ENCODE peak calls at places on chromosomes 7 and 10, in ten cellular contexts. R, Z, I, V, L, Q, J, H, D and U are unnamed samples.

GRCh38 chr10:24238527-24239247 is 29.7 kb downstream of the KIAA1217 start:
- DNase-seq in R (peak), Z (no peak), I (no peak), V (no peak), L (no peak), Q (peak), J (no peak), H (no peak), D (no peak), U (no peak)

GRCh38 chr7:152336754-152337368 is 98.9 kb downstream of the KMT2C start:
- DNase-seq in R (no peak), Z (no peak), I (no peak), V (peak), L (peak), Q (peak), J (no peak), H (no peak), D (peak), U (peak)

GRCh38 chr10:76301950-76302349 is 870.5 kb downstream of the LRMDA start:
- DNase-seq in R (no peak), Z (no peak), I (no peak), V (no peak), L (no peak), Q (no peak), J (no peak), H (no peak), D (peak), U (no peak)

GRCh38 chr10:12954866-12955265 is 46.6 kb downstream of the CCDC3 start:
- DNase-seq in R (no peak), Z (no peak), I (no peak), V (no peak), L (no peak), Q (no peak), J (no peak), H (no peak), D (no peak), U (no peak)

GRCh38 chr7:2022021-2022409 is 210.7 kb downstream of the MAD1L1 start:
- DNase-seq in R (no peak), Z (no peak), I (no peak), V (no peak), L (no peak), Q (no peak), J (peak), H (peak), D (no peak), U (no peak)

GRCh38 chr7:127447326-127447945 is 54.9 kb upstream of the ZNF800 start:
- DNase-seq in R (no peak), Z (no peak), I (no peak), V (no peak), L (peak), Q (peak), J (peak), H (no peak), D (peak), U (peak)

GRCh38 chr10:3401491-3401938 is 228.9 kb upstream of the PITRM1 start:
- DNase-seq in R (no peak), Z (no peak), I (no peak), V (no peak), L (no peak), Q (no peak), J (no peak), H (no peak), D (no peak), U (no peak)

GRCh38 chr7:93551063-93551895 is 23.2 kb downstream of the CALCR start:
- DNase-seq in R (no peak), Z (no peak), I (no peak), V (peak), L (no peak), Q (no peak), J (no peak), H (no peak), D (peak), U (peak)

GRCh38 chr7:111401516-111401915 is 160.8 kb downstream of the IMMP2L start:
- DNase-seq in R (no peak), Z (no peak), I (no peak), V (no peak), L (no peak), Q (no peak), J (no peak), H (no peak), D (no peak), U (no peak)

GRCh38 chr10:133100706-133101463 is 13.2 kb downstream of the ADGRA1 start:
- DNase-seq in R (peak), Z (peak), I (no peak), V (no peak), L (no peak), Q (no peak), J (no peak), H (no peak), D (no peak), U (no peak)

GRCh38 chr7:44858161-44858560 is 10.3 kb upstream of the H2AZ2 start:
- DNase-seq in R (no peak), Z (no peak), I (no peak), V (no peak), L (no peak), Q (no peak), J (no peak), H (no peak), D (no peak), U (no peak)

GRCh38 chr7:145219461-145219860 is 383.6 kb upstream of the TPK1 start:
- DNase-seq in R (no peak), Z (no peak), I (no peak), V (no peak), L (no peak), Q (no peak), J (no peak), H (no peak), D (no peak), U (no peak)

GRCh38 chr10:79328737-79329504 is 18.3 kb upstream of the PPIF start:
- DNase-seq in R (no peak), Z (no peak), I (peak), V (peak), L (peak), Q (peak), J (peak), H (no peak), D (no peak), U (no peak)

GRCh38 chr10:790821-791551 is 101.5 kb upstream of the DIP2C start:
- DNase-seq in R (no peak), Z (peak), I (peak), V (no peak), L (peak), Q (no peak), J (no peak), H (peak), D (no peak), U (no peak)

GRCh38 chr10:47024399-47025252 is 113.4 kb downstream of the PTPN20 start:
- DNase-seq in R (peak), Z (peak), I (peak), V (peak), L (peak), Q (peak), J (peak), H (peak), D (peak), U (peak)

GRCh38 chr7:149460493-149461330 is at the start of gene ZNF777:
- DNase-seq in R (peak), Z (peak), I (peak), V (peak), L (peak), Q (peak), J (peak), H (peak), D (peak), U (peak)

GRCh38 chr10:112915590-112916572 is 34.2 kb upstream of the TCF7L2 start:
- DNase-seq in R (peak), Z (peak), I (no peak), V (peak), L (peak), Q (peak), J (no peak), H (no peak), D (peak), U (no peak)

GRCh38 chr10:17910144-17910789 is 41.5 kb upstream of the SLC39A12 start:
- DNase-seq in R (peak), Z (no peak), I (peak), V (peak), L (peak), Q (peak), J (no peak), H (no peak), D (peak), U (peak)

GRCh38 chr7:39754326-39755120 is 131.2 kb downstream of the RALA start:
- DNase-seq in R (peak), Z (no peak), I (no peak), V (no peak), L (no peak), Q (no peak), J (no peak), H (no peak), D (no peak), U (no peak)

GRCh38 chr10:75397571-75397921 is 4.0 kb downstream of the ZNF503 start:
- DNase-seq in R (no peak), Z (no peak), I (no peak), V (no peak), L (no peak), Q (no peak), J (no peak), H (no peak), D (no peak), U (no peak)

GRCh38 chr7:131625817-131626372 is 69.5 kb upstream of the PODXL start:
- DNase-seq in R (peak), Z (no peak), I (no peak), V (peak), L (no peak), Q (no peak), J (no peak), H (no peak), D (no peak), U (no peak)

GRCh38 chr7:157845203-157845810 is 508.5 kb downstream of the DNAJB6 start:
- DNase-seq in R (no peak), Z (no peak), I (no peak), V (no peak), L (no peak), Q (no peak), J (no peak), H (no peak), D (no peak), U (no peak)

GRCh38 chr7:112101083-112101846 is 104.9 kb downstream of the DOCK4 start:
- DNase-seq in R (no peak), Z (no peak), I (no peak), V (no peak), L (no peak), Q (peak), J (no peak), H (no peak), D (no peak), U (no peak)

GRCh38 chr10:51257511-51258248 is 183.4 kb downstream of the PRKG1 start:
- DNase-seq in R (no peak), Z (no peak), I (no peak), V (no peak), L (no peak), Q (no peak), J (no peak), H (no peak), D (no peak), U (no peak)

GRCh38 chr7:27693794-27694193 is 31.1 kb upstream of the HIBADH start:
- DNase-seq in R (no peak), Z (no peak), I (no peak), V (no peak), L (no peak), Q (no peak), J (no peak), H (no peak), D (peak), U (no peak)

GRCh38 chr7:80467069-80467468 is 44.8 kb downstream of the GNAT3 start:
- DNase-seq in R (no peak), Z (no peak), I (no peak), V (no peak), L (no peak), Q (no peak), J (no peak), H (no peak), D (no peak), U (peak)

GRCh38 chr10:101694674-101695403 is at the start of gene FBXW4:
- DNase-seq in R (peak), Z (peak), I (peak), V (peak), L (peak), Q (peak), J (peak), H (peak), D (peak), U (peak)

GRCh38 chr7:36723951-36724664 is at the start of gene AOAH:
- DNase-seq in R (peak), Z (peak), I (peak), V (no peak), L (peak), Q (peak), J (peak), H (no peak), D (no peak), U (no peak)

GRCh38 chr7:16268821-16269768 is 152.2 kb downstream of the CRPPA start:
- DNase-seq in R (no peak), Z (no peak), I (no peak), V (no peak), L (no peak), Q (no peak), J (no peak), H (no peak), D (no peak), U (peak)
- TF ChIP-seq POLR2A in R (no peak), Z (no peak), I (no peak), V (no peak), L (no peak), Q (no peak), J (no peak), H (no peak), D (no peak), U (no peak)

GRCh38 chr7:7639421-7639820 is 1.1 kb upstream of the UMAD1 start:
- DNase-seq in R (no peak), Z (no peak), I (no peak), V (no peak), L (no peak), Q (no peak), J (no peak), H (no peak), D (no peak), U (no peak)

GRCh38 chr7:7642081-7642480 is 1.5 kb downstream of the UMAD1 start:
- DNase-seq in R (no peak), Z (peak), I (no peak), V (no peak), L (peak), Q (peak), J (no peak), H (no peak), D (no peak), U (peak)

GRCh38 chr7:7639847-7640220 is 718 bp upstream of the UMAD1 start:
- DNase-seq in R (no peak), Z (no peak), I (no peak), V (peak), L (peak), Q (peak), J (no peak), H (no peak), D (peak), U (peak)

GRCh38 chr7:7640221-7641128 is at the start of gene UMAD1:
- DNase-seq in R (peak), Z (peak), I (peak), V (peak), L (peak), Q (peak), J (peak), H (peak), D (peak), U (peak)

GRCh38 chr7:7641129-7641663 is 644 bp downstream of the UMAD1 start:
- DNase-seq in R (peak), Z (no peak), I (no peak), V (peak), L (no peak), Q (peak), J (no peak), H (no peak), D (peak), U (no peak)
- TF ChIP-seq POLR2A in R (no peak), Z (no peak), I (no peak), V (no peak), L (no peak), Q (no peak), J (no peak), H (no peak), D (no peak), U (no peak)

GRCh38 chr10:123142701-123143161 is 5.2 kb upstream of the HMX2 start:
- DNase-seq in R (no peak), Z (no peak), I (peak), V (no peak), L (no peak), Q (no peak), J (no peak), H (no peak), D (no peak), U (no peak)

GRCh38 chr10:123141791-123142700 is 5.9 kb upstream of the HMX2 start:
- DNase-seq in R (no peak), Z (no peak), I (peak), V (no peak), L (no peak), Q (no peak), J (no peak), H (no peak), D (no peak), U (no peak)

GRCh38 chr10:123139521-123140163 is 3.9 kb downstream of the HMX3 start:
- DNase-seq in R (no peak), Z (peak), I (peak), V (peak), L (no peak), Q (peak), J (no peak), H (no peak), D (peak), U (peak)

GRCh38 chr10:123140164-123140982 is 4.6 kb downstream of the HMX3 start:
- DNase-seq in R (no peak), Z (no peak), I (peak), V (no peak), L (no peak), Q (no peak), J (no peak), H (no peak), D (no peak), U (peak)

DNA sequence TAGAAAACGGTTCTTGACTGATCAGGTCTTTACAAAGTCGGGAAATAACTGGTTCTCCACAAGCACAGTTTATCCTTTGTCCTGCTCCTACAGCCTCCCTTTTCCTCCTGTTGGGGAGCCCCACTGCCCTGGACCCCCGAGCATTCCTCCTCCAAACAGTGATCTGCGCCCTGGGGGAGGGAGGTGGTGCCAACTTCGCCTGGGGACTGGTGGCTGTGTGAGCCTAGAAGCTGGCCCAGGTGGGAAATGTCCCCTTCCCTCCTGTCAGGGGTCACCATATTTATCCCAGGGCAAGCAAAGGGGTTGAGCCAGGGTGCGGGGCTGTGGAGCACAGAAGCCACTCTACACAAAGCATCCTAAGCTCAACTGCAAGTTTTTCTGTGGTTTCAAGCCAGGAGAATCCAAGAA is 5.2 kb downstream of the HMX3 start:
- DNase-seq in R (no peak), Z (no peak), I (peak), V (no peak), L (no peak), Q (no peak), J (no peak), H (no peak), D (no peak), U (no peak)
- TF ChIP-seq POLR2A in R (no peak), Z (no peak), I (no peak), V (no peak), L (no peak), Q (no peak), J (no peak), H (no peak), D (no peak), U (no peak)

GRCh38 chr7:124929467-124930172 is at the start of gene POT1:
- DNase-seq in R (peak), Z (peak), I (peak), V (peak), L (peak), Q (peak), J (peak), H (peak), D (peak), U (peak)
- TF ChIP-seq POLR2A in R (no peak), Z (no peak), I (no peak), V (peak), L (no peak), Q (peak), J (no peak), H (no peak), D (peak), U (peak)

GRCh38 chr10:97686301-97686961 is 610 bp downstream of the AVPI1 start:
- DNase-seq in R (no peak), Z (no peak), I (no peak), V (no peak), L (no peak), Q (no peak), J (no peak), H (no peak), D (no peak), U (peak)

GRCh38 chr10:97685395-97685958 is 1.6 kb downstream of the AVPI1 start:
- DNase-seq in R (peak), Z (peak), I (peak), V (peak), L (peak), Q (peak), J (no peak), H (no peak), D (peak), U (peak)

GRCh38 chr10:97682042-97682441 is 5.0 kb downstream of the AVPI1 start:
- DNase-seq in R (no peak), Z (no peak), I (no peak), V (no peak), L (peak), Q (peak), J (no peak), H (no peak), D (peak), U (no peak)

GRCh38 chr10:97684866-97685394 is 2.1 kb downstream of the AVPI1 start:
- DNase-seq in R (no peak), Z (no peak), I (no peak), V (no peak), L (no peak), Q (no peak), J (no peak), H (no peak), D (peak), U (no peak)

GRCh38 chr10:97683556-97684357 is 3.3 kb downstream of the AVPI1 start:
- DNase-seq in R (no peak), Z (peak), I (peak), V (peak), L (peak), Q (peak), J (no peak), H (no peak), D (no peak), U (no peak)
- TF ChIP-seq POLR2A in R (no peak), Z (no peak), I (no peak), V (no peak), L (no peak), Q (peak), J (no peak), H (no peak), D (no peak), U (no peak)

GRCh38 chr7:130112662-130113425 is 42.5 kb downstream of the KLHDC10 start:
- DNase-seq in R (no peak), Z (no peak), I (no peak), V (no peak), L (no peak), Q (no peak), J (no peak), H (no peak), D (no peak), U (no peak)
- TF ChIP-seq POLR2A in R (no peak), Z (no peak), I (no peak), V (no peak), L (no peak), Q (no peak), J (no peak), H (no peak), D (no peak), U (no peak)